ENCODE peak calls at places on chromosomes 3 and 15, in four cellular contexts. N is HepG2; H is CD8-positive, alpha-beta T cell; R is Caco-2. Z is an unnamed sample. For H3K36me3, the result is how much of the 10 kb centered on the place peaks cover.

GRCh38 chr3:45772341-45773035 is 23.8 kb downstream of the SLC6A20 start:
- DNase-seq in R (no peak), H (no peak), N (no peak), Z (no peak)

GRCh38 chr3:176523114-176523513 is 674.2 kb downstream of the TBL1XR1 start:
- DNase-seq in H (no peak), R (no peak), N (no peak), Z (no peak)

GRCh38 chr3:195082811-195083210 is 188.1 kb downstream of the XXYLT1 start:
- DNase-seq in R (no peak), H (no peak), N (no peak), Z (no peak)

GRCh38 chr3:137035631-137036030 is 77.8 kb downstream of the IL20RB start:
- DNase-seq in R (peak), N (peak), H (no peak), Z (no peak)

GRCh38 chr15:23504003-23504402 is 57.0 kb upstream of the GOLGA6L2 start:
- DNase-seq in R (no peak), H (no peak), N (no peak), Z (no peak)

GRCh38 chr3:65193531-65193930 is 505.7 kb upstream of the ADAMTS9 start:
- DNase-seq in R (no peak), N (no peak), H (no peak), Z (no peak)

GRCh38 chr15:53872410-53872809 is 105.8 kb upstream of the UNC13C start:
- DNase-seq in N (no peak), H (no peak), R (no peak), Z (no peak)

GRCh38 chr3:27141668-27142067 is 227.5 kb downstream of the NEK10 start:
- DNase-seq in N (no peak), H (no peak), R (no peak), Z (no peak)

GRCh38 chr3:153221748-153222162 is 59.7 kb downstream of the RAP2B start:
- DNase-seq in R (no peak), N (no peak), H (peak), Z (peak)

GRCh38 chr15:58182460-58183163 is 44.4 kb downstream of the AQP9 start:
- DNase-seq in H (peak), R (peak), N (peak), Z (peak)

GRCh38 chr15:51658664-51659063 is 22.6 kb upstream of the SCG3 start:
- DNase-seq in H (no peak), N (no peak), R (no peak), Z (no peak)

GRCh38 chr3:46913644-46914043 is 36.1 kb downstream of the PTH1R start:
- DNase-seq in R (no peak), N (no peak), H (no peak), Z (peak)

GRCh38 chr3:156615592-156616173 is 58.7 kb upstream of the TIPARP start:
- DNase-seq in R (no peak), N (no peak), H (no peak), Z (no peak)

DNA sequence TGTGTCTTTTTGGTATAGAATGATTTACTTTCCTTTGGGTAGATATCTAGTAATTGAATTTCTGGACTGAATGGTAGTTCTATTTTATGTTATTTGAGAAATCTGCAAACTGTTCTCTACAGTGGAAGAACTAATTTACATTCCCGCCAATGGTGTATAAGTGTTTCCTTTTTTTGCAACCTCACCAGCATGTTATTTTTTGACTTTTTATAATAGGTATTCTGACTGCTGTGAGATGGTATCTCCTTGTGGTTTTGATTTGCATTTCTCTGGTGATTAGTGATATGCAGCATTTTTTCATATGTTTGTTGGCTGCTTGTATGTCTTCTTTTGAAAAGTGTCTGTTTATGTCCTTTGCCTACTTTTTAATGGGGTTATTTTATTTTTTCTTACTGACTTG is 607.2 kb downstream of the OTOL1 start:
- DNase-seq in N (no peak), H (no peak), R (no peak), Z (no peak)
- H3K36me3 ChIP-seq in N (under half), H (under half), R (under half), Z (under half)

GRCh38 chr3:123267821-123268220 is 66.1 kb downstream of the SEC22A start:
- DNase-seq in N (no peak), R (no peak), H (no peak), Z (no peak)
- TF ChIP-seq CTCF in N (no peak), R (no peak), H (no peak), Z (no peak)

GRCh38 chr3:172113710-172114109 is 74.3 kb downstream of the FNDC3B start:
- DNase-seq in H (no peak), R (no peak), N (no peak), Z (no peak)
- H3K36me3 ChIP-seq in H (under half), R (under half), N (under half), Z (under half)

DNA sequence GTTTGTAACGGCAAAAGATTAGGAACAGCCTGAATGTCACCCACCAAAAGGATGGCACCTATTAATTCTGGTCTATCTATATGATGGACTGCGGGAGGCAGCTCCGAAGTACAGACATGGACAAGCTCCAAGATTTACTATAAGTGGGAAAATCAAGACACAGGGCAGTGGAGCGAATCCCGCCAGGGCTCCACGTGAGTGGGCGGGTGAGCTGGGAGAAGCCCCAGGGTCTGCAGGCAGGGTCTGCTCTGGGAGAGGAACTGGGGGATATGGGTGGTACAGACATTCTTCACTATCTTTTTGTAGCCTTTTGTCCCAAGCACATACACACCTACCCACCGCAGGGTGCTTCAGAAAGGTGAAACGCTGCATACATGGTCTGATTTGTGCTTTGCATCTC is 38.2 kb upstream of the SPTBN5 start:
- DNase-seq in R (no peak), N (no peak), H (no peak), Z (no peak)
- TF ChIP-seq CTCF in R (no peak), N (no peak), H (no peak), Z (no peak)